ENCODE peak calls at places on chromosomes 13 and 19, in five cellular contexts. T, O, D, S and C are unnamed samples.

GRCh38 chr13:71021810-71022422 is 845.1 kb downstream of the DACH1 start:
- DNase-seq in T (no peak), O (no peak), D (peak), S (no peak), C (no peak)

GRCh38 chr19:29844891-29845575 is 33.2 kb downstream of the CCNE1 start:
- DNase-seq in T (peak), O (peak), D (peak), S (peak), C (peak)

GRCh38 chr19:48959341-48960239 is 4.9 kb downstream of the BAX start:
- DNase-seq in T (no peak), O (no peak), D (no peak), S (no peak), C (no peak)

GRCh38 chr19:6101991-6102390 is 8.3 kb downstream of the RFX2 start:
- DNase-seq in T (no peak), O (no peak), D (no peak), S (no peak), C (no peak)

GRCh38 chr19:8305798-8306197 is 2.4 kb downstream of the CD320 start:
- DNase-seq in T (no peak), O (no peak), D (no peak), S (no peak), C (no peak)

GRCh38 chr13:98839826-98840769 is 87.6 kb upstream of the SLC15A1 start:
- DNase-seq in T (peak), O (peak), D (peak), S (peak), C (peak)

GRCh38 chr13:85431720-85432119 is 367.5 kb downstream of the SLITRK6 start:
- DNase-seq in T (no peak), O (no peak), D (no peak), S (no peak), C (no peak)

GRCh38 chr19:37361994-37362393 is 8.9 kb upstream of the ZNF527 start:
- DNase-seq in T (no peak), O (peak), D (no peak), S (no peak), C (peak)

GRCh38 chr19:19263886-19264487 is 9.1 kb downstream of the TM6SF2 start:
- DNase-seq in T (no peak), O (no peak), D (no peak), S (no peak), C (no peak)

GRCh38 chr19:47049307-47049700 is 880 bp upstream of the TMEM160 start:
- DNase-seq in T (no peak), O (peak), D (no peak), S (peak), C (peak)

GRCh38 chr13:110092869-110093268 is 214.1 kb downstream of the COL4A1 start:
- DNase-seq in T (no peak), O (peak), D (no peak), S (no peak), C (no peak)

GRCh38 chr13:27022571-27023311 is 148.9 kb downstream of the USP12 start:
- DNase-seq in T (no peak), O (peak), D (no peak), S (peak), C (no peak)

GRCh38 chr19:31874313-31874712 is 471.1 kb upstream of the ZNF507 start:
- DNase-seq in T (no peak), O (no peak), D (no peak), S (no peak), C (no peak)

GRCh38 chr13:46166221-46166584 is 15.8 kb downstream of the LCP1 start:
- DNase-seq in T (no peak), O (no peak), D (peak), S (no peak), C (no peak)
- H3K4me3 ChIP-seq in T (no peak), O (no peak), D (peak), S (no peak), C (no peak)

GRCh38 chr19:4449022-4449825 is 8.4 kb downstream of the UBXN6 start:
- DNase-seq in T (peak), O (no peak), D (no peak), S (no peak), C (no peak)
- TF ChIP-seq CTCF in T (peak), O (no peak), D (no peak), S (no peak), C (no peak)

DNA sequence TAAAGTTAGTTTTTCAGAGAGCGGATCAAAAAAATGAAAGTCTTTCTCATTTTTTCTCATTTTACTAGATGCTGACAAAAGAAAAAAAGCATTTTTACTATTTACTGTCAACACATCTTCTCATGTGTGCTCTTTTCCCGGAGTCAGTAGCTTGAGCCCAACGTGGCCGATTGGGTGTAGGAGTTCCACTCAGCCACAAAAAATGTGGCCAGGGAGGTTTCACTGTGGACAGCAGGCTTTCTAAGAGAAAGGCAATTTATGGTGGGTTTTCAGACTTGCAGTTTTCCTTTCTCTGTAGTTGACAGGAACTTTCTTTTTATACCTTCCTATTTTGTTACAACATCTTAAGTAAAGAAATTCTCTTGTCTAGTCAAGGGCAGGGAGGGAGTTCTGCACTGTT is 122.9 kb downstream of the B3GLCT start:
- DNase-seq in T (no peak), O (no peak), D (no peak), S (no peak), C (no peak)
- H3K4me3 ChIP-seq in T (no peak), O (no peak), D (no peak), S (no peak), C (no peak)

GRCh38 chr19:57633832-57634131 is 814 bp downstream of the ZNF211 start:
- DNase-seq in T (no peak), O (no peak), D (no peak), S (no peak), C (no peak)

GRCh38 chr19:57637379-57637778 is 4.4 kb downstream of the ZNF211 start:
- DNase-seq in T (no peak), O (no peak), D (no peak), S (no peak), C (no peak)

GRCh38 chr19:57632987-57633831 is at the start of gene ZNF211:
- DNase-seq in T (peak), O (peak), D (peak), S (peak), C (peak)
- TF ChIP-seq CTCF in T (no peak), O (peak), D (no peak), S (no peak), C (no peak)

DNA sequence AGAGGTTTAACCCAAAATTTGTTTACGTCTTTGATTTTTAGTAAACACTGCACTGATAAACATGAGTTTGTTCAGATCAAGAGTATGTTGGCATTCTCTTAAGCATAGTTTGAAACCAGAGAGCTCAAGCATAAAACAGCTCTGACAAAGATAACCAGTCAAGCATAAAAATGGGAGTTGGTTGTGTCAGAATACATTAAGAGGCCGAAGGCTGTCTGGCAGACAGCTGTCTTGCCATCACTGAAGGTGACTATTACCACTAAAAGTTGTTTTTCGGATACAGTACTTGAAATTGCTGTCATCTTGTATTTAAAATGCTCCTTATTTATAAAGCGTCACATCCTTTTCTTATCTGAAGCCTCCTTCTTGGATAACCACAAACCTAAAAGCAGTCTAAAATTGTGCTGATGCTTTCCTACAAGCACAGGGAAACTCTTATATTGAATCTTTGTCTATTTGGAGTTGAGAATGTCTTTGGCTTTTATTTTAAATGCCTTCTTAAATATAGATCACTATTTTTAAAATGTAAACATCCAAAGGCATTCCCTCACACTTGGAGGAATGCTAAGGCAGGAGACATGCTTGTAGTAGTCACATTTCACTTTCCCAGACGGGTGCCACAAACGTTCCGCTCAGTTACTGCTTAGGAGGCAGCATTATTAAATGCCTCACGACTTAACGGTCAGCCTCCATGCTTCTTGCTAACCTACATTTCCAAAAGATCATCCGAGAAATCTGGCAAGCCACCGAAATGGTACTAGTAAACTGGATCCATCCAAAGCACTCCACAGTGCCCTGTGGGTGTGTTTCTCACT is 1.6 kb downstream of the SMAD9 start:
- DNase-seq in T (no peak), O (peak), D (peak), S (no peak), C (peak)
- H3K4me3 ChIP-seq in T (peak), O (peak), D (no peak), S (peak), C (peak)

DNA sequence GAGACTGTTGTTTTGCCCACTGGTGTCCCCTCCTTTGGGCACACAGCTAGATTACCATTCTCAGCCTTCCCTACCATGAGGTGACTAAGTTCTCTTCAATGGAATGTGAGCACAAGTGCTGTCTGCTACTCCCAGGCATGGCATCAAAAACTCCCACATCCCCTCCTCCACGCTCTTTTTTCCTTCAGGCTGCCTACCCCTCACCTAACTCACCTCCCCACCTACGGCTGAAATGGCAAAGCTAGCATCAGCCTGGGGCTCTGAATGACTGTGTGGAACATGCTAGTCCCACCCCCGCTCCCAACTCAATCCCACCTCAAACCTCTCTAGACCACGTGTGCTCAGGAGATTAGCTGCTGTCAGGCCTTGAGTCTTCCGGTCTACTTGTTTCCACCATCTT is 512.2 kb downstream of the DIAPH3 start:
- DNase-seq in T (no peak), O (no peak), D (no peak), S (no peak), C (no peak)
- TF ChIP-seq CTCF in T (no peak), O (no peak), D (no peak), S (no peak), C (no peak)

GRCh38 chr13:60398438-60398891 is 1.4 kb downstream of the TDRD3 start:
- DNase-seq in T (no peak), O (no peak), D (no peak), S (no peak), C (no peak)
- H3K4me3 ChIP-seq in T (peak), O (peak), D (peak), S (peak), C (peak)

DNA sequence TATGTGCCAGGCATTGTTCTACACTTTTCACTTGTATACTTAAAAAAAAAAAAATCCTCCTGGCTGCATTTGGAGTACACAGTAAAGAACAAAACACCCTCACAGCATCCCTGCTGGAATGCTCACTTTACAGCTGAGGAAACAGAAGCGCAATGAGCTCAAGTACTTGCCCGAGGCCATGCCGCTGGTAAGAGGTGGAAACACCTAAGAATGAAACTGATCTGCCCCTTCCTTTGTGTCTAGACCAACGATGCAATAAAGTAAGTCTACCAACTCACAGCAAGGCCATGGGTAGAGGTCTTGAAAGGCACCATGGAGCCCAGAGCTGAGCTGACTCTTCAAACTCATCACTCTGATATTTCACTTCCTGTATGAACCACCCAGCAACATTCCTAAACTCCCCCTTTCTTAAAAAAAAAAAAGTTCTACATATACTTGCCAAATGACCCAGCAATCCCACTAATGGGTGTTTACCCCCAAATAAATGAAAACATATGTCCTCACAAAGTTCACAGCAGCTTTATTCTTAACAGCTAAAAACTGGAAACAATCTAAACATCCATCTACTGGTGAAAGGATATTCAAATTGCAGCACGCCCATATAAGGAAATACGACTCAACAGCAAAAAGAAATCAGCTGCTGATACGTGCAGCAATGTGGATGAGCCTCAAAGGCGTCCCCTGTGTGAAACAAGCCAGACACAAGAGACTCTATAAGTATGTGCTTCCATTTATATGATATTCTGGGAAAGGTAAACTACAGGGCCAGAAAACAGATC is 236.6 kb upstream of the MAB21L1 start:
- DNase-seq in T (no peak), O (peak), D (no peak), S (peak), C (peak)
- TF ChIP-seq CTCF in T (no peak), O (no peak), D (no peak), S (no peak), C (peak)

DNA sequence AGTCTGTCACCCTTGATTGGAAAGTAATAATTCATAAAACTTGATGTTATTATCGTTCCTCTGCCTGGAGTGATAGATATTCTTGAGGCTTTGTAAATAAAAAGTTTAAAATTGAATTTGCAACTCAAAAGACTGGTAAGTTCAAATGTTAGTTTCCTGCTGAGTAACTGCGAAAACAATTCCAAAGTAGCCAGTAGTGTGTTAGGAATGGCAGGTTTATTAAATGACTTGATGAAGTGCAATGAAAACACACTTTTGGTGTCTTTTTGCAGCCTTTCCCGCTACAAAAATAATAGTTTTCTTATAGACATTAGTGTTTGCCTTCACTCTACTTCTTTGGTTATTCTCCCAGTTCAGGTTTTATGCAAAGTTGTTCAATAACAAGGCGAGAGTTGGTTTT is 299.3 kb downstream of the DLEU7 start:
- DNase-seq in T (no peak), O (no peak), D (no peak), S (no peak), C (no peak)
- H3K4me3 ChIP-seq in T (no peak), O (no peak), D (no peak), S (no peak), C (no peak)

GRCh38 chr13:42812311-42812710 is 30.9 kb downstream of the FAM216B start:
- DNase-seq in T (no peak), O (no peak), D (no peak), S (no peak), C (no peak)
- TF ChIP-seq CTCF in T (no peak), O (no peak), D (no peak), S (no peak), C (no peak)